ENCODE peak calls at places on chromosome 1, in seven cellular contexts. O, Z, L, P, D, J and E are unnamed samples.

GRCh38 chr1:84632975-84633427 is 57.3 kb downstream of the SSX2IP start:
- DNase-seq in O (no peak), Z (no peak), L (peak), P (peak), D (no peak), J (no peak), E (peak)

GRCh38 chr1:223423641-223424233 is 30.5 kb downstream of the CCDC185 start:
- DNase-seq in O (no peak), Z (no peak), L (no peak), P (peak), D (no peak), J (no peak), E (no peak)

GRCh38 chr1:152367436-152367835 is 7.6 kb upstream of the FLG2 start:
- DNase-seq in O (no peak), Z (no peak), L (no peak), P (peak), D (no peak), J (no peak), E (peak)

GRCh38 chr1:101704895-101705294 is 291.8 kb downstream of the OLFM3 start:
- DNase-seq in O (no peak), Z (no peak), L (no peak), P (no peak), D (no peak), J (no peak), E (no peak)

GRCh38 chr1:243312962-243313634 is 57.3 kb downstream of the SDCCAG8 start:
- DNase-seq in O (no peak), Z (no peak), L (no peak), P (peak), D (no peak), J (no peak), E (no peak)

GRCh38 chr1:10415211-10415930 is 14.9 kb upstream of the CENPS start:
- DNase-seq in O (no peak), Z (no peak), L (peak), P (no peak), D (no peak), J (no peak), E (no peak)

GRCh38 chr1:197144570-197145325 is 1.7 kb downstream of the ASPM start:
- DNase-seq in O (peak), Z (no peak), L (no peak), P (peak), D (no peak), J (no peak), E (peak)

GRCh38 chr1:115063238-115063901 is 25.9 kb downstream of the TSPAN2 start:
- DNase-seq in O (peak), Z (no peak), L (no peak), P (peak), D (no peak), J (no peak), E (no peak)